ENCODE peak calls at places on chromosomes 3 and 15, in nine cellular contexts. One of them, this sample, is unnamed.

GRCh38 chr3:102269401-102269800 is 165.4 kb upstream of the ZPLD1 start:
- DNase-seq in PC-3: no peak
- DNase-seq in GM23248: no peak
- DNase-seq in astrocyte: no peak
- DNase-seq in GM23338: no peak
- DNase-seq in hepatocyte: no peak
- DNase-seq in mammary epithelial cell: no peak
- DNase-seq in PC-9: no peak
- DNase-seq in fibroblast of lung: no peak
- DNase-seq in this sample: no peak

GRCh38 chr3:155791190-155791589 is 14.9 kb downstream of the C3orf33 start:
- DNase-seq in PC-3: no peak
- DNase-seq in hepatocyte: no peak
- DNase-seq in astrocyte: no peak
- DNase-seq in mammary epithelial cell: peak; percentile 26
- DNase-seq in fibroblast of lung: peak; percentile 23
- DNase-seq in GM23338: peak; percentile 8
- DNase-seq in PC-9: no peak
- DNase-seq in GM23248: peak; percentile 18
- DNase-seq in this sample: no peak

GRCh38 chr3:49181351-49181750 is 10.0 kb downstream of the KLHDC8B start:
- DNase-seq in hepatocyte: no peak
- DNase-seq in GM23248: no peak
- DNase-seq in fibroblast of lung: no peak
- DNase-seq in PC-9: no peak
- DNase-seq in PC-3: no peak
- DNase-seq in mammary epithelial cell: no peak
- DNase-seq in astrocyte: no peak
- DNase-seq in GM23338: no peak
- DNase-seq in this sample: no peak

GRCh38 chr15:25893621-25894020 is 30.5 kb upstream of the ATP10A start:
- DNase-seq in astrocyte: no peak
- DNase-seq in GM23338: no peak
- DNase-seq in hepatocyte: no peak
- DNase-seq in PC-9: no peak
- DNase-seq in GM23248: no peak
- DNase-seq in PC-3: no peak
- DNase-seq in mammary epithelial cell: no peak
- DNase-seq in fibroblast of lung: no peak
- DNase-seq in this sample: no peak

GRCh38 chr3:189824629-189825312 is 193.6 kb downstream of the TP63 start:
- DNase-seq in hepatocyte: peak; percentile 32
- DNase-seq in fibroblast of lung: peak; percentile 96
- DNase-seq in PC-9: peak; percentile 68
- DNase-seq in astrocyte: peak; percentile 95
- DNase-seq in GM23338: no peak
- DNase-seq in PC-3: peak; percentile 91
- DNase-seq in mammary epithelial cell: peak; percentile 97
- DNase-seq in GM23248: peak; percentile 95
- DNase-seq in this sample: no peak

GRCh38 chr3:116000315-116000714 is 377.0 kb downstream of the GAP43 start:
- DNase-seq in fibroblast of lung: peak; percentile 97
- DNase-seq in mammary epithelial cell: peak; percentile 95
- DNase-seq in astrocyte: peak; percentile 98
- DNase-seq in GM23338: no peak
- DNase-seq in PC-3: peak; percentile 93
- DNase-seq in PC-9: no peak
- DNase-seq in hepatocyte: peak; percentile 45
- DNase-seq in GM23248: peak; percentile 97
- DNase-seq in this sample: peak; percentile 12

GRCh38 chr3:102573483-102574028 is 138.7 kb downstream of the ZPLD1 start:
- DNase-seq in astrocyte: no peak
- DNase-seq in hepatocyte: no peak
- DNase-seq in GM23248: no peak
- DNase-seq in fibroblast of lung: no peak
- DNase-seq in PC-9: no peak
- DNase-seq in PC-3: no peak
- DNase-seq in mammary epithelial cell: no peak
- DNase-seq in GM23338: no peak
- DNase-seq in this sample: no peak

GRCh38 chr15:37585966-37586656 is 348.3 kb upstream of the TMCO5A start:
- DNase-seq in astrocyte: peak; percentile 92
- DNase-seq in fibroblast of lung: peak; percentile 93
- DNase-seq in GM23338: no peak
- DNase-seq in PC-9: no peak
- DNase-seq in GM23248: peak; percentile 80
- DNase-seq in mammary epithelial cell: no peak
- DNase-seq in PC-3: peak; percentile 33
- DNase-seq in hepatocyte: no peak
- DNase-seq in this sample: no peak

GRCh38 chr15:74060251-74060650 is 22.1 kb downstream of the GOLGA6A start:
- DNase-seq in GM23338: no peak
- DNase-seq in PC-3: no peak
- DNase-seq in astrocyte: no peak
- DNase-seq in mammary epithelial cell: no peak
- DNase-seq in fibroblast of lung: no peak
- DNase-seq in PC-9: no peak
- DNase-seq in GM23248: no peak
- DNase-seq in hepatocyte: no peak
- DNase-seq in this sample: no peak

GRCh38 chr3:17195192-17195611 is 310.4 kb downstream of the PLCL2 start:
- DNase-seq in PC-3: no peak
- DNase-seq in astrocyte: peak; percentile 26
- DNase-seq in hepatocyte: no peak
- DNase-seq in GM23338: no peak
- DNase-seq in mammary epithelial cell: no peak
- DNase-seq in GM23248: peak; percentile 39
- DNase-seq in fibroblast of lung: peak; percentile 52
- DNase-seq in PC-9: no peak
- DNase-seq in this sample: peak; percentile 95

GRCh38 chr15:31312220-31312619 is 14.4 kb upstream of the KLF13 start:
- DNase-seq in PC-9: no peak
- DNase-seq in fibroblast of lung: no peak
- DNase-seq in mammary epithelial cell: no peak
- DNase-seq in PC-3: no peak
- DNase-seq in GM23248: no peak
- DNase-seq in hepatocyte: no peak
- DNase-seq in GM23338: no peak
- DNase-seq in astrocyte: no peak
- DNase-seq in this sample: no peak

GRCh38 chr3:23948761-23949160 is 3.7 kb downstream of the NR1D2 start:
- DNase-seq in mammary epithelial cell: peak; percentile 41
- DNase-seq in hepatocyte: no peak
- DNase-seq in PC-9: no peak
- DNase-seq in GM23248: peak; percentile 70
- DNase-seq in GM23338: no peak
- DNase-seq in fibroblast of lung: no peak
- DNase-seq in astrocyte: no peak
- DNase-seq in PC-3: peak; percentile 32
- DNase-seq in this sample: no peak

GRCh38 chr3:122857019-122857418 is 62.1 kb downstream of the SLC49A4 start:
- DNase-seq in PC-3: no peak
- DNase-seq in PC-9: peak; percentile 57
- DNase-seq in GM23338: no peak
- DNase-seq in mammary epithelial cell: peak; percentile 48
- DNase-seq in hepatocyte: no peak
- DNase-seq in fibroblast of lung: peak; percentile 6
- DNase-seq in astrocyte: peak; percentile 7
- DNase-seq in GM23248: peak; percentile 80
- DNase-seq in this sample: peak; percentile 18

GRCh38 chr3:120203016-120203415 is 82.0 kb downstream of the GPR156 start:
- DNase-seq in GM23338: peak; percentile 6
- DNase-seq in astrocyte: peak; percentile 47
- DNase-seq in mammary epithelial cell: peak; percentile 40
- DNase-seq in fibroblast of lung: peak; percentile 61
- DNase-seq in PC-9: no peak
- DNase-seq in PC-3: peak; percentile 62
- DNase-seq in GM23248: peak; percentile 91
- DNase-seq in hepatocyte: peak; percentile 54
- DNase-seq in this sample: no peak

DNA sequence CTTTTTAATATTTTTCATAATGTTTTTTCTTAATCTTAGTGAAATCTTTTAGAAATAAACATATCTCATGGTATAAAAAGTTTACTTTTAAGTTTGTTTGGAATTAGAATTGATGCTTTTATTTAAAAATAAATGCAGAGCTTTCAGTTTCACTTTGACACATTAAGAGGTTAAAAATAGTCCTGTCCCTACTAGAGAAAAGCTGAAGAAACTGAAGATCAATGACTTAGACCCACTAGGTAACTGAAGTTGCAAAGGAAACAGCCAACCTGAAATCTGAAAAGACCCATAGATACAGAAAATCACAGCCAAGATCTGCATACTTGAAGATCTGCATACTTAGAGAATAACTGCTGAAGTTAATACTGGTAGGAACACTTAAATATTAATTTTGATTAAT is 237.6 kb downstream of the RAP2B start:
- DNase-seq in hepatocyte: no peak
- DNase-seq in fibroblast of lung: no peak
- DNase-seq in astrocyte: no peak
- DNase-seq in PC-9: no peak
- DNase-seq in PC-3: no peak
- DNase-seq in mammary epithelial cell: no peak
- DNase-seq in GM23248: peak; percentile 2
- DNase-seq in GM23338: no peak
- DNase-seq in this sample: peak; percentile 79
- H2AFZ ChIP-seq in hepatocyte: no peak overlapping the region
- H2AFZ ChIP-seq in fibroblast of lung: peak overlapping the region; percentile 41
- H2AFZ ChIP-seq in astrocyte: no peak overlapping the region
- H2AFZ ChIP-seq in PC-9: peak overlapping the region; percentile 52
- H2AFZ ChIP-seq in PC-3: no peak overlapping the region
- H2AFZ ChIP-seq in mammary epithelial cell: peak overlapping the region; percentile 80
- H2AFZ ChIP-seq in GM23248: peak overlapping the region; percentile 88
- H2AFZ ChIP-seq in GM23338: peak overlapping the region; percentile 34
- H2AFZ ChIP-seq in this sample: peak overlapping the region; percentile 83

GRCh38 chr15:83285284-83285978 is 967 bp upstream of the BNC1 start:
- DNase-seq in PC-9: no peak
- DNase-seq in fibroblast of lung: no peak
- DNase-seq in mammary epithelial cell: peak; percentile 55
- DNase-seq in GM23248: peak; percentile 11
- DNase-seq in GM23338: peak; percentile 49
- DNase-seq in hepatocyte: no peak
- DNase-seq in PC-3: no peak
- DNase-seq in astrocyte: no peak
- DNase-seq in this sample: no peak
- TF ChIP-seq EZH2 in PC-9: no peak
- TF ChIP-seq EZH2 in fibroblast of lung: no peak
- TF ChIP-seq EZH2 in mammary epithelial cell: no peak
- TF ChIP-seq EZH2 in GM23248: no peak
- TF ChIP-seq EZH2 in GM23338: peak; percentile 56
- TF ChIP-seq EZH2 in hepatocyte: peak; percentile 80
- TF ChIP-seq EZH2 in PC-3: no peak
- TF ChIP-seq EZH2 in astrocyte: no peak
- TF ChIP-seq EZH2 in this sample: no peak

DNA sequence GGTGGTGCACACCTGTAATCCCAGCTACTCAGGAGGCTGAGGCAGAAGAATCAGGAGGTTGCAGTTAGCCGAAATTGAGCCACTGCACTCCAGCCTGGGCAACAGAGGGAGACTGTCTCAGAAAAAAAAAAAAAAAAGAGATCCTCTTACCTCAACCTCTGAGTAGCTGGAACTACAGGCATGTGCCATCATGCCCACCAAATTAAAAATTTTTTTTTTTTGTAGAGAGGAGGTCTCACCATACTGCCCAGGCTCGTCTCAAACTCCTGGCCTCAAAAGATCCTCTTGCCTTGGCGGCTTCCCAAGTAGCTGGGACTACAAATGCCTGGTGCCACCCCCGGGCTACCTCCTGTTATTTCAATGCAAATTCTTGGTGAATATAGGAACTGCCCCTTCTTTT is 1.5 kb downstream of the UMPS start:
- DNase-seq in PC-3: no peak
- DNase-seq in GM23338: no peak
- DNase-seq in GM23248: no peak
- DNase-seq in astrocyte: no peak
- DNase-seq in hepatocyte: no peak
- DNase-seq in mammary epithelial cell: peak; percentile 36
- DNase-seq in fibroblast of lung: no peak
- DNase-seq in PC-9: no peak
- DNase-seq in this sample: no peak
- H3K4me3 ChIP-seq in PC-3: peak overlapping the region; percentile 78
- H3K4me3 ChIP-seq in GM23338: peak overlapping the region; percentile 95
- H3K4me3 ChIP-seq in GM23248: peak overlapping the region; percentile 96
- H3K4me3 ChIP-seq in astrocyte: no peak overlapping the region
- H3K4me3 ChIP-seq in hepatocyte: no peak overlapping the region
- H3K4me3 ChIP-seq in mammary epithelial cell: peak overlapping the region; percentile 36
- H3K4me3 ChIP-seq in fibroblast of lung: no peak overlapping the region
- H3K4me3 ChIP-seq in PC-9: peak overlapping the region; percentile 70
- H3K4me3 ChIP-seq in this sample: no peak overlapping the region

GRCh38 chr3:97825101-97825500 is 3.3 kb downstream of the CRYBG3 start:
- DNase-seq in astrocyte: no peak
- DNase-seq in PC-3: no peak
- DNase-seq in mammary epithelial cell: no peak
- DNase-seq in PC-9: no peak
- DNase-seq in hepatocyte: no peak
- DNase-seq in fibroblast of lung: no peak
- DNase-seq in GM23248: no peak
- DNase-seq in GM23338: no peak
- DNase-seq in this sample: no peak

GRCh38 chr3:97821810-97822775 is at the start of gene CRYBG3:
- DNase-seq in mammary epithelial cell: peak; percentile 84
- DNase-seq in GM23338: peak; percentile 87
- DNase-seq in GM23248: peak; percentile 96
- DNase-seq in astrocyte: peak; percentile 65
- DNase-seq in PC-9: peak; percentile 77
- DNase-seq in fibroblast of lung: peak; percentile 81
- DNase-seq in hepatocyte: peak; percentile 93
- DNase-seq in PC-3: peak; percentile 86
- DNase-seq in this sample: peak; percentile 93

GRCh38 chr3:97821413-97821809 is 400 bp upstream of the CRYBG3 start:
- DNase-seq in PC-3: no peak
- DNase-seq in fibroblast of lung: peak; percentile 66
- DNase-seq in PC-9: peak; percentile 75
- DNase-seq in astrocyte: peak; percentile 41
- DNase-seq in GM23338: peak; percentile 79
- DNase-seq in mammary epithelial cell: no peak
- DNase-seq in GM23248: no peak
- DNase-seq in hepatocyte: peak; percentile 66
- DNase-seq in this sample: no peak

GRCh38 chr3:97823081-97823480 is 1.3 kb downstream of the CRYBG3 start:
- DNase-seq in PC-3: peak; percentile 19
- DNase-seq in GM23248: peak; percentile 40
- DNase-seq in astrocyte: no peak
- DNase-seq in GM23338: no peak
- DNase-seq in PC-9: no peak
- DNase-seq in mammary epithelial cell: no peak
- DNase-seq in fibroblast of lung: no peak
- DNase-seq in hepatocyte: no peak
- DNase-seq in this sample: no peak

DNA sequence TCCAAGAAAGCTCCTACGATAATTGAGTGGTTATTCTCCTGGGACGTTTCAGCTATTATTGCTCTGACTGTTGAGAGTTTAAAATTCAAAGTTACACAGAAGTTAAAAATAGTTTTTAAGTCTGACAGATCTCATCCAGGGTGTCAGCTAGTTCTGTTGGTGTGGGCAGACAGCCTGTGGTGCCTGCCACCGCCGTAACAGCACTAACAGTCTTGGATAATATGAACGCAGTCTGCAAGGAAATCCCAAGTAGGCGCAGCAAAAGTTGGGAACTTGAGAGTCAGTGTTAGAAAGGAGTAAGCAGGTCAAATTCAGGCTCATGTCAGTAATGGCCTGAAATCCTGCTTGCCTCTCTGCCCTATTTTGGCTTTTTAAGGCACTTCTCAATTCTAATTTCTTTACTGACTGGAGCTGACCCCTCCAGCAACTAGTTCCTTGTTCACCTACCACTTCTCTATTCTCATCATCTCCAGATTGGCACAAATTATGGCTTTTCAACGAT is 1.7 kb downstream of the CRYBG3 start:
- DNase-seq in PC-3: no peak
- DNase-seq in astrocyte: no peak
- DNase-seq in mammary epithelial cell: no peak
- DNase-seq in GM23248: peak; percentile 58
- DNase-seq in fibroblast of lung: no peak
- DNase-seq in PC-9: no peak
- DNase-seq in GM23338: no peak
- DNase-seq in hepatocyte: no peak
- DNase-seq in this sample: no peak
- H2AFZ ChIP-seq in PC-3: peak overlapping the region; percentile 100
- H2AFZ ChIP-seq in astrocyte: no peak overlapping the region
- H2AFZ ChIP-seq in mammary epithelial cell: no peak overlapping the region
- H2AFZ ChIP-seq in GM23248: peak overlapping the region; percentile 100
- H2AFZ ChIP-seq in fibroblast of lung: peak overlapping the region; percentile 5
- H2AFZ ChIP-seq in PC-9: peak overlapping the region; percentile 98
- H2AFZ ChIP-seq in GM23338: no peak overlapping the region
- H2AFZ ChIP-seq in hepatocyte: no peak overlapping the region
- H2AFZ ChIP-seq in this sample: no peak overlapping the region